ENCODE peak calls at places on chromosome 15, in eight cellular contexts. One of them, this sample, is unnamed.

GRCh38 chr15:58279106-58279505 is 140.9 kb downstream of the AQP9 start:
- DNase-seq in choroid plexus epithelial cell: no peak
- DNase-seq in A549: no peak
- DNase-seq in AG10803: no peak
- DNase-seq in stomach: no peak
- DNase-seq in CD4-positive, alpha-beta T cell: no peak
- DNase-seq in mammary epithelial cell: no peak
- DNase-seq in HFFc6: no peak
- DNase-seq in this sample: no peak

GRCh38 chr15:79522656-79523055 is 90.5 kb downstream of the MINAR1 start:
- DNase-seq in mammary epithelial cell: no peak
- DNase-seq in HFFc6: no peak
- DNase-seq in AG10803: no peak
- DNase-seq in CD4-positive, alpha-beta T cell: no peak
- DNase-seq in stomach: no peak
- DNase-seq in choroid plexus epithelial cell: no peak
- DNase-seq in A549: no peak
- DNase-seq in this sample: no peak

GRCh38 chr15:80059786-80060489 is 462 bp downstream of the ZFAND6 start:
- DNase-seq in AG10803: peak; percentile 3
- DNase-seq in HFFc6: peak; percentile 18
- DNase-seq in CD4-positive, alpha-beta T cell: no peak
- DNase-seq in choroid plexus epithelial cell: peak; percentile 33
- DNase-seq in mammary epithelial cell: peak; percentile 52
- DNase-seq in A549: peak; percentile 72
- DNase-seq in stomach: peak; percentile 45
- DNase-seq in this sample: no peak

GRCh38 chr15:91263632-91264477 is 163.8 kb downstream of the SV2B start:
- DNase-seq in HFFc6: peak; percentile 14
- DNase-seq in CD4-positive, alpha-beta T cell: no peak
- DNase-seq in choroid plexus epithelial cell: no peak
- DNase-seq in stomach: no peak
- DNase-seq in A549: no peak
- DNase-seq in AG10803: peak; percentile 11
- DNase-seq in mammary epithelial cell: peak; percentile 52
- DNase-seq in this sample: no peak

GRCh38 chr15:84818221-84819131 is 1.3 kb downstream of the ALPK3 start:
- DNase-seq in stomach: no peak
- DNase-seq in CD4-positive, alpha-beta T cell: no peak
- DNase-seq in choroid plexus epithelial cell: peak; percentile 75
- DNase-seq in A549: no peak
- DNase-seq in AG10803: no peak
- DNase-seq in HFFc6: no peak
- DNase-seq in mammary epithelial cell: no peak
- DNase-seq in this sample: no peak

GRCh38 chr15:53808058-53808703 is 48.7 kb upstream of the WDR72 start:
- DNase-seq in AG10803: peak; percentile 0
- DNase-seq in mammary epithelial cell: no peak
- DNase-seq in A549: peak; percentile 3
- DNase-seq in HFFc6: no peak
- DNase-seq in stomach: no peak
- DNase-seq in CD4-positive, alpha-beta T cell: no peak
- DNase-seq in choroid plexus epithelial cell: peak; percentile 12
- DNase-seq in this sample: no peak

GRCh38 chr15:80779658-80780415 is 667 bp downstream of the CEMIP start:
- DNase-seq in CD4-positive, alpha-beta T cell: no peak
- DNase-seq in HFFc6: no peak
- DNase-seq in stomach: no peak
- DNase-seq in choroid plexus epithelial cell: peak; percentile 62
- DNase-seq in mammary epithelial cell: peak; percentile 67
- DNase-seq in A549: peak; percentile 41
- DNase-seq in AG10803: no peak
- DNase-seq in this sample: no peak

GRCh38 chr15:34160735-34161134 is 49.2 kb downstream of the KATNBL1 start:
- DNase-seq in CD4-positive, alpha-beta T cell: no peak
- DNase-seq in stomach: no peak
- DNase-seq in mammary epithelial cell: no peak
- DNase-seq in AG10803: no peak
- DNase-seq in HFFc6: no peak
- DNase-seq in choroid plexus epithelial cell: no peak
- DNase-seq in A549: no peak
- DNase-seq in this sample: no peak

GRCh38 chr15:53389271-53389670 is 370.2 kb downstream of the WDR72 start:
- DNase-seq in HFFc6: no peak
- DNase-seq in mammary epithelial cell: no peak
- DNase-seq in CD4-positive, alpha-beta T cell: no peak
- DNase-seq in stomach: no peak
- DNase-seq in A549: no peak
- DNase-seq in choroid plexus epithelial cell: no peak
- DNase-seq in AG10803: no peak
- DNase-seq in this sample: no peak

GRCh38 chr15:82100116-82100795 is 54.4 kb upstream of the MEX3B start:
- DNase-seq in mammary epithelial cell: no peak
- DNase-seq in AG10803: peak; percentile 71
- DNase-seq in HFFc6: no peak
- DNase-seq in stomach: no peak
- DNase-seq in CD4-positive, alpha-beta T cell: no peak
- DNase-seq in A549: no peak
- DNase-seq in choroid plexus epithelial cell: peak; percentile 65
- DNase-seq in this sample: no peak

GRCh38 chr15:73856458-73857192 is 16.7 kb upstream of the TBC1D21 start:
- DNase-seq in stomach: peak; percentile 41
- DNase-seq in mammary epithelial cell: no peak
- DNase-seq in A549: no peak
- DNase-seq in CD4-positive, alpha-beta T cell: no peak
- DNase-seq in HFFc6: no peak
- DNase-seq in AG10803: no peak
- DNase-seq in choroid plexus epithelial cell: no peak
- DNase-seq in this sample: no peak

GRCh38 chr15:35665855-35666536 is 120.0 kb upstream of the DPH6 start:
- DNase-seq in AG10803: no peak
- DNase-seq in choroid plexus epithelial cell: no peak
- DNase-seq in stomach: no peak
- DNase-seq in HFFc6: no peak
- DNase-seq in CD4-positive, alpha-beta T cell: no peak
- DNase-seq in A549: no peak
- DNase-seq in mammary epithelial cell: no peak
- DNase-seq in this sample: no peak

GRCh38 chr15:60362318-60363023 is 35.3 kb downstream of the ANXA2 start:
- DNase-seq in mammary epithelial cell: peak; percentile 77
- DNase-seq in choroid plexus epithelial cell: peak; percentile 68
- DNase-seq in stomach: no peak
- DNase-seq in A549: peak; percentile 64
- DNase-seq in HFFc6: peak; percentile 89
- DNase-seq in CD4-positive, alpha-beta T cell: no peak
- DNase-seq in AG10803: peak; percentile 83
- DNase-seq in this sample: no peak

GRCh38 chr15:79811406-79812405 is 85.1 kb downstream of the MTHFS start:
- DNase-seq in choroid plexus epithelial cell: peak; percentile 60
- DNase-seq in A549: no peak
- DNase-seq in stomach: peak; percentile 81
- DNase-seq in AG10803: peak; percentile 80
- DNase-seq in CD4-positive, alpha-beta T cell: no peak
- DNase-seq in mammary epithelial cell: peak; percentile 27
- DNase-seq in HFFc6: no peak
- DNase-seq in this sample: no peak

GRCh38 chr15:48646364-48646763 is 855 bp upstream of the FBN1 start:
- DNase-seq in HFFc6: no peak
- DNase-seq in A549: no peak
- DNase-seq in mammary epithelial cell: no peak
- DNase-seq in choroid plexus epithelial cell: no peak
- DNase-seq in stomach: no peak
- DNase-seq in AG10803: no peak
- DNase-seq in CD4-positive, alpha-beta T cell: no peak
- DNase-seq in this sample: no peak

GRCh38 chr15:26210980-26211379 is 347.9 kb upstream of the ATP10A start:
- DNase-seq in A549: no peak
- DNase-seq in stomach: no peak
- DNase-seq in AG10803: no peak
- DNase-seq in HFFc6: no peak
- DNase-seq in mammary epithelial cell: no peak
- DNase-seq in CD4-positive, alpha-beta T cell: no peak
- DNase-seq in choroid plexus epithelial cell: no peak
- DNase-seq in this sample: no peak

GRCh38 chr15:60523056-60523455 is 44.1 kb upstream of the ICE2 start:
- DNase-seq in CD4-positive, alpha-beta T cell: no peak
- DNase-seq in A549: no peak
- DNase-seq in mammary epithelial cell: peak; percentile 88
- DNase-seq in AG10803: peak; percentile 62
- DNase-seq in choroid plexus epithelial cell: peak; percentile 33
- DNase-seq in stomach: no peak
- DNase-seq in HFFc6: peak; percentile 50
- DNase-seq in this sample: no peak

DNA sequence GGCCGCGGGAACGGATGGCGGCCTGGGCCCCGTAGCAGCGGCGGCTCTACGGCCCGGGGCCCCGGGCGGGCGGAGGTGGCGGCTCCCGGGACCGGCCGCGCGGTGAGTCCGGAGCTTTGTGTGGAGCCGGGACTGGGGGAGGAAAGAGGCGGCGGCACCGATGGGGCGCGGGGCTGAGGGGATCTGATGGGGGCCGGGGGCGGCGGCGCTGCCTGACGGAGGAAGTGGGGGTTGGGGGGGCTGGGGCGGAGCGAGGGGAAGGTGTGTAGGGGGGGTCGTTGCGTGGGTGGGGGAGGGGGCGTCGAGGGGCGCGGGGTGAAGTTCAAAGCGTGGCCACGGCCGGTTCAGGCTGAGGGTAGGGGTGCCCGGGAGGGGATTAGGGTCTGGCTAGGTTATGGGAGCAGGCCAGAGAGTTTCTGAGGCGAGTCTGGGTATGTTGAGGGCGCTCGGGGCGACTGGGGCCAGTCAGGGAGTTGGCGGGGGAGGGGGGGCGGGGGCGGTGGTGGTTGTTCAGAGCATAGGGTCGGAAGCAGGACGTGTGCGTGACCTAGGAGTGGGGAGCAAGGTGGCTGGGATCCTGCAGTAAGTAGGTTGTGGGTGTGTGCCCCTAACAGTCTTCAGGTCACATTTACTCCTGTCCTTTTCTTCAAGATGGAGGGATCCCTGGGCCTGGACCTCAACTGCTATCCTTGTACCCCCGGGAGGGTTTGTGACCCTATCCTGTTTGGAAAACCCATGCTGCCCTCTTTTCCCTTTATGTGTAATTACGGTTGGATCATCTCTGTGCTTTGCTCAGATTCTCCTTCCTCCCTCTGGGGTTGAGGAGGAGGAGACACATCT is 579 bp downstream of the ZNF609 start:
- DNase-seq in mammary epithelial cell: peak; percentile 84
- DNase-seq in stomach: no peak
- DNase-seq in choroid plexus epithelial cell: peak; percentile 86
- DNase-seq in HFFc6: peak; percentile 85
- DNase-seq in A549: peak; percentile 84
- DNase-seq in AG10803: peak; percentile 85
- DNase-seq in CD4-positive, alpha-beta T cell: peak; percentile 31
- DNase-seq in this sample: peak; percentile 23
- TF ChIP-seq CTCF in mammary epithelial cell: peak; percentile 28
- TF ChIP-seq CTCF in stomach: no peak
- TF ChIP-seq CTCF in choroid plexus epithelial cell: peak; percentile 34
- TF ChIP-seq CTCF in HFFc6: peak; percentile 17
- TF ChIP-seq CTCF in A549: no peak
- TF ChIP-seq CTCF in AG10803: peak; percentile 24
- TF ChIP-seq CTCF in CD4-positive, alpha-beta T cell: no peak
- TF ChIP-seq CTCF in this sample: no peak

GRCh38 chr15:40355976-40356585 is 1.9 kb upstream of the DISP2 start:
- DNase-seq in CD4-positive, alpha-beta T cell: no peak
- DNase-seq in A549: no peak
- DNase-seq in mammary epithelial cell: no peak
- DNase-seq in choroid plexus epithelial cell: no peak
- DNase-seq in HFFc6: no peak
- DNase-seq in AG10803: no peak
- DNase-seq in stomach: no peak
- DNase-seq in this sample: no peak
- TF ChIP-seq CTCF in CD4-positive, alpha-beta T cell: no peak
- TF ChIP-seq CTCF in A549: no peak
- TF ChIP-seq CTCF in mammary epithelial cell: no peak
- TF ChIP-seq CTCF in choroid plexus epithelial cell: no peak
- TF ChIP-seq CTCF in HFFc6: no peak
- TF ChIP-seq CTCF in AG10803: no peak
- TF ChIP-seq CTCF in stomach: no peak
- TF ChIP-seq CTCF in this sample: no peak

DNA sequence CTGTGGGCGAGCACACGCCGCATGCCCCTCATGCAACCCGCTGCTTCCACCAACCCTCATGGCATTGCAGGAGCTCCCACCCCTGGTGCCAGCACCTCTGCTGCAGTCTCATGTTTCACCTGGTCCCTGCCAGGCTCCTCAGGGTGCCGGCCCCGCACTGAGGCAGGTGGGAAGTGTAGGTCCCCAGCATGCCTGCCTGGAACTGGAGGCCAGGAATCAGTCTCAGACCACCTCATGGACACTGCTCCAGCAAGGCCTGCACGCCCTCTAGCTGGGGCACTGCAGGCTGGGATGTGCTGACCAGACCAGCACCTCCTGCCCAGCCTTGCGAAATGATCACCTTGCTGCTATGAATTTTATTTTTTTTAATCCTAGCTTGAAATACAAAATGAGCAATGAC is 39.1 kb downstream of the OCA2 start:
- DNase-seq in CD4-positive, alpha-beta T cell: no peak
- DNase-seq in A549: no peak
- DNase-seq in AG10803: no peak
- DNase-seq in stomach: no peak
- DNase-seq in HFFc6: no peak
- DNase-seq in choroid plexus epithelial cell: no peak
- DNase-seq in mammary epithelial cell: no peak
- DNase-seq in this sample: no peak
- TF ChIP-seq CTCF in CD4-positive, alpha-beta T cell: no peak
- TF ChIP-seq CTCF in A549: no peak
- TF ChIP-seq CTCF in AG10803: no peak
- TF ChIP-seq CTCF in stomach: no peak
- TF ChIP-seq CTCF in HFFc6: no peak
- TF ChIP-seq CTCF in choroid plexus epithelial cell: no peak
- TF ChIP-seq CTCF in mammary epithelial cell: no peak
- TF ChIP-seq CTCF in this sample: no peak

GRCh38 chr15:41932101-41932500 is 38.2 kb upstream of the SPTBN5 start:
- DNase-seq in HFFc6: no peak
- DNase-seq in A549: no peak
- DNase-seq in stomach: no peak
- DNase-seq in CD4-positive, alpha-beta T cell: no peak
- DNase-seq in AG10803: no peak
- DNase-seq in mammary epithelial cell: no peak
- DNase-seq in choroid plexus epithelial cell: no peak
- DNase-seq in this sample: no peak

GRCh38 chr15:41928637-41929620 is 35.1 kb upstream of the SPTBN5 start:
- DNase-seq in stomach: peak; percentile 34
- DNase-seq in A549: no peak
- DNase-seq in AG10803: peak; percentile 38
- DNase-seq in mammary epithelial cell: no peak
- DNase-seq in HFFc6: no peak
- DNase-seq in CD4-positive, alpha-beta T cell: no peak
- DNase-seq in choroid plexus epithelial cell: no peak
- DNase-seq in this sample: no peak

GRCh38 chr15:41930867-41931222 is 37.0 kb upstream of the SPTBN5 start:
- DNase-seq in AG10803: no peak
- DNase-seq in choroid plexus epithelial cell: no peak
- DNase-seq in mammary epithelial cell: no peak
- DNase-seq in CD4-positive, alpha-beta T cell: no peak
- DNase-seq in A549: no peak
- DNase-seq in stomach: no peak
- DNase-seq in HFFc6: no peak
- DNase-seq in this sample: no peak

GRCh38 chr15:41932511-41932910 is 38.7 kb upstream of the SPTBN5 start:
- DNase-seq in A549: no peak
- DNase-seq in mammary epithelial cell: no peak
- DNase-seq in choroid plexus epithelial cell: no peak
- DNase-seq in AG10803: no peak
- DNase-seq in CD4-positive, alpha-beta T cell: no peak
- DNase-seq in HFFc6: no peak
- DNase-seq in stomach: no peak
- DNase-seq in this sample: no peak

GRCh38 chr15:41930221-41930866 is 36.5 kb upstream of the SPTBN5 start:
- DNase-seq in AG10803: peak; percentile 98
- DNase-seq in CD4-positive, alpha-beta T cell: no peak
- DNase-seq in mammary epithelial cell: peak; percentile 89
- DNase-seq in stomach: no peak
- DNase-seq in A549: peak; percentile 85
- DNase-seq in choroid plexus epithelial cell: peak; percentile 87
- DNase-seq in HFFc6: peak; percentile 97
- DNase-seq in this sample: no peak
- TF ChIP-seq CTCF in AG10803: peak; percentile 32
- TF ChIP-seq CTCF in CD4-positive, alpha-beta T cell: no peak
- TF ChIP-seq CTCF in mammary epithelial cell: peak; percentile 58
- TF ChIP-seq CTCF in stomach: no peak
- TF ChIP-seq CTCF in A549: peak; percentile 36
- TF ChIP-seq CTCF in choroid plexus epithelial cell: peak; percentile 41
- TF ChIP-seq CTCF in HFFc6: peak; percentile 61
- TF ChIP-seq CTCF in this sample: no peak

This sample was measured in natural killer cell.